ENCODE peak calls at places on chromosome 7, in eight cellular contexts. One of them, this sample, is unnamed.

GRCh38 chr7:32958046-32959025 is 1.1 kb downstream of the FKBP9 start:
- DNase-seq in substantia nigra: peak
- DNase-seq in pons: peak
- DNase-seq in hepatocyte: peak
- DNase-seq in AG09319: no peak
- DNase-seq in lower lobe of right lung: peak
- DNase-seq in GM23248: peak
- DNase-seq in OCI-M1: no peak
- DNase-seq in this sample: no peak

GRCh38 chr7:44213872-44214595 is 13.3 kb downstream of the YKT6 start:
- DNase-seq in substantia nigra: no peak
- DNase-seq in pons: no peak
- DNase-seq in hepatocyte: peak
- DNase-seq in AG09319: no peak
- DNase-seq in lower lobe of right lung: no peak
- DNase-seq in GM23248: peak
- DNase-seq in OCI-M1: peak
- DNase-seq in this sample: no peak

GRCh38 chr7:6446977-6447588 is 671 bp downstream of the DAGLB start:
- DNase-seq in substantia nigra: no peak
- DNase-seq in pons: peak
- DNase-seq in hepatocyte: peak
- DNase-seq in AG09319: peak
- DNase-seq in lower lobe of right lung: peak
- DNase-seq in GM23248: peak
- DNase-seq in OCI-M1: peak
- DNase-seq in this sample: peak

GRCh38 chr7:129053938-129054437 is 923 bp downstream of the TNPO3 start:
- DNase-seq in substantia nigra: no peak
- DNase-seq in pons: peak
- DNase-seq in hepatocyte: peak
- DNase-seq in AG09319: no peak
- DNase-seq in lower lobe of right lung: no peak
- DNase-seq in GM23248: peak
- DNase-seq in OCI-M1: no peak
- DNase-seq in this sample: no peak

GRCh38 chr7:87234949-87235348 is 15.4 kb upstream of the TMEM243 start:
- DNase-seq in substantia nigra: no peak
- DNase-seq in pons: no peak
- DNase-seq in hepatocyte: no peak
- DNase-seq in AG09319: no peak
- DNase-seq in lower lobe of right lung: no peak
- DNase-seq in GM23248: peak
- DNase-seq in OCI-M1: peak
- DNase-seq in this sample: no peak

GRCh38 chr7:2728309-2729042 is 40.5 kb downstream of the AMZ1 start:
- DNase-seq in substantia nigra: no peak
- DNase-seq in pons: no peak
- DNase-seq in hepatocyte: no peak
- DNase-seq in AG09319: no peak
- DNase-seq in lower lobe of right lung: peak
- DNase-seq in GM23248: no peak
- DNase-seq in OCI-M1: no peak
- DNase-seq in this sample: no peak

GRCh38 chr7:140364819-140365218 is 33.5 kb downstream of the SLC37A3 start:
- DNase-seq in substantia nigra: no peak
- DNase-seq in pons: no peak
- DNase-seq in hepatocyte: no peak
- DNase-seq in AG09319: no peak
- DNase-seq in lower lobe of right lung: no peak
- DNase-seq in GM23248: peak
- DNase-seq in OCI-M1: no peak
- DNase-seq in this sample: no peak

GRCh38 chr7:101885597-101885955 is 68.2 kb downstream of the CUX1 start:
- DNase-seq in substantia nigra: no peak
- DNase-seq in pons: peak
- DNase-seq in hepatocyte: no peak
- DNase-seq in AG09319: no peak
- DNase-seq in lower lobe of right lung: peak
- DNase-seq in GM23248: no peak
- DNase-seq in OCI-M1: no peak
- DNase-seq in this sample: no peak

GRCh38 chr7:131505636-131506557 is 50.5 kb downstream of the PODXL start:
- DNase-seq in substantia nigra: no peak
- DNase-seq in pons: no peak
- DNase-seq in hepatocyte: no peak
- DNase-seq in AG09319: no peak
- DNase-seq in lower lobe of right lung: no peak
- DNase-seq in GM23248: no peak
- DNase-seq in OCI-M1: no peak
- DNase-seq in this sample: no peak

GRCh38 chr7:46461334-46461777 is 540.3 kb upstream of the IGFBP3 start:
- DNase-seq in substantia nigra: no peak
- DNase-seq in pons: no peak
- DNase-seq in hepatocyte: peak
- DNase-seq in AG09319: no peak
- DNase-seq in lower lobe of right lung: no peak
- DNase-seq in GM23248: no peak
- DNase-seq in OCI-M1: peak
- DNase-seq in this sample: no peak

GRCh38 chr7:159094030-159094740 is 50.5 kb downstream of the VIPR2 start:
- DNase-seq in substantia nigra: no peak
- DNase-seq in pons: no peak
- DNase-seq in hepatocyte: no peak
- DNase-seq in AG09319: no peak
- DNase-seq in lower lobe of right lung: no peak
- DNase-seq in GM23248: no peak
- DNase-seq in OCI-M1: no peak
- DNase-seq in this sample: no peak

GRCh38 chr7:106057962-106058901 is 53.9 kb downstream of the SYPL1 start:
- DNase-seq in substantia nigra: peak
- DNase-seq in pons: peak
- DNase-seq in hepatocyte: no peak
- DNase-seq in AG09319: no peak
- DNase-seq in lower lobe of right lung: peak
- DNase-seq in GM23248: peak
- DNase-seq in OCI-M1: no peak
- DNase-seq in this sample: no peak

GRCh38 chr7:30797294-30798040 is 26.2 kb downstream of the MINDY4 start:
- DNase-seq in substantia nigra: no peak
- DNase-seq in pons: no peak
- DNase-seq in hepatocyte: peak
- DNase-seq in AG09319: no peak
- DNase-seq in lower lobe of right lung: no peak
- DNase-seq in GM23248: no peak
- DNase-seq in OCI-M1: no peak
- DNase-seq in this sample: no peak

GRCh38 chr7:5417106-5418071 is 6.2 kb downstream of the TNRC18 start:
- DNase-seq in substantia nigra: no peak
- DNase-seq in pons: no peak
- DNase-seq in hepatocyte: peak
- DNase-seq in AG09319: no peak
- DNase-seq in lower lobe of right lung: peak
- DNase-seq in GM23248: peak
- DNase-seq in OCI-M1: no peak
- DNase-seq in this sample: no peak

GRCh38 chr7:30144659-30145321 is 10.0 kb downstream of the MTURN start:
- DNase-seq in substantia nigra: no peak
- DNase-seq in pons: no peak
- DNase-seq in hepatocyte: no peak
- DNase-seq in AG09319: no peak
- DNase-seq in lower lobe of right lung: no peak
- DNase-seq in GM23248: no peak
- DNase-seq in OCI-M1: peak
- DNase-seq in this sample: no peak

GRCh38 chr7:49596701-49597491 is 176.5 kb upstream of the VWC2 start:
- DNase-seq in substantia nigra: no peak
- DNase-seq in pons: peak
- DNase-seq in hepatocyte: no peak
- DNase-seq in AG09319: no peak
- DNase-seq in lower lobe of right lung: no peak
- DNase-seq in GM23248: no peak
- DNase-seq in OCI-M1: no peak
- DNase-seq in this sample: no peak

GRCh38 chr7:42691030-42691639 is 220.7 kb downstream of the C7orf25 start:
- DNase-seq in substantia nigra: no peak
- DNase-seq in pons: peak
- DNase-seq in hepatocyte: peak
- DNase-seq in AG09319: no peak
- DNase-seq in lower lobe of right lung: no peak
- DNase-seq in GM23248: peak
- DNase-seq in OCI-M1: peak
- DNase-seq in this sample: no peak

GRCh38 chr7:128838109-128838779 is 8.0 kb downstream of the FLNC start:
- DNase-seq in substantia nigra: no peak
- DNase-seq in pons: no peak
- DNase-seq in hepatocyte: no peak
- DNase-seq in AG09319: no peak
- DNase-seq in lower lobe of right lung: peak
- DNase-seq in GM23248: no peak
- DNase-seq in OCI-M1: no peak
- DNase-seq in this sample: no peak

GRCh38 chr7:43296306-43296705 is 183.9 kb downstream of the HECW1 start:
- DNase-seq in substantia nigra: no peak
- DNase-seq in pons: no peak
- DNase-seq in hepatocyte: no peak
- DNase-seq in AG09319: no peak
- DNase-seq in lower lobe of right lung: no peak
- DNase-seq in GM23248: no peak
- DNase-seq in OCI-M1: no peak
- DNase-seq in this sample: no peak

GRCh38 chr7:47331179-47331565 is 250.7 kb downstream of the TNS3 start:
- DNase-seq in substantia nigra: no peak
- DNase-seq in pons: no peak
- DNase-seq in hepatocyte: no peak
- DNase-seq in AG09319: no peak
- DNase-seq in lower lobe of right lung: no peak
- DNase-seq in GM23248: no peak
- DNase-seq in OCI-M1: no peak
- DNase-seq in this sample: no peak

GRCh38 chr7:135965602-135966001 is 11.6 kb downstream of the MTPN start:
- DNase-seq in substantia nigra: no peak
- DNase-seq in pons: no peak
- DNase-seq in hepatocyte: no peak
- DNase-seq in AG09319: no peak
- DNase-seq in lower lobe of right lung: no peak
- DNase-seq in GM23248: no peak
- DNase-seq in OCI-M1: no peak
- DNase-seq in this sample: no peak

GRCh38 chr7:143295870-143296269 is 7.7 kb downstream of the CASP2 start:
- DNase-seq in substantia nigra: no peak
- DNase-seq in pons: no peak
- DNase-seq in hepatocyte: no peak
- DNase-seq in AG09319: no peak
- DNase-seq in lower lobe of right lung: no peak
- DNase-seq in GM23248: no peak
- DNase-seq in OCI-M1: no peak
- DNase-seq in this sample: no peak

GRCh38 chr7:36114355-36114754 is 38.7 kb upstream of the EEPD1 start:
- DNase-seq in substantia nigra: no peak
- DNase-seq in pons: no peak
- DNase-seq in hepatocyte: no peak
- DNase-seq in AG09319: no peak
- DNase-seq in lower lobe of right lung: no peak
- DNase-seq in GM23248: no peak
- DNase-seq in OCI-M1: no peak
- DNase-seq in this sample: no peak

GRCh38 chr7:154817224-154817896 is 185.6 kb downstream of the PAXIP1 start:
- DNase-seq in substantia nigra: no peak
- DNase-seq in pons: no peak
- DNase-seq in hepatocyte: no peak
- DNase-seq in AG09319: no peak
- DNase-seq in lower lobe of right lung: no peak
- DNase-seq in GM23248: no peak
- DNase-seq in OCI-M1: no peak
- DNase-seq in this sample: no peak

This sample was measured in omental fat pad.